ENCODE peak calls at places on chromosomes 7 and 10, in six cellular contexts. J is IMR-90, O is trophoblast cell, P is mesenchymal stem cell, Q is H1, G is neuronal stem cell. A is an unnamed sample.

GRCh38 chr10:126191192-126191591 is 197.1 kb downstream of the ADAM12 start:
- DNase-seq in Q (no peak), J (no peak), G (no peak), P (no peak), O (no peak), A (no peak)

GRCh38 chr10:77287647-77288120 is 349.9 kb downstream of the KCNMA1 start:
- DNase-seq in G (no peak), P (peak), O (no peak), Q (no peak), J (no peak), A (no peak)

GRCh38 chr7:35570926-35571325 is 124.0 kb downstream of the HERPUD2 start:
- DNase-seq in Q (no peak), G (no peak), O (no peak), P (no peak), J (no peak), A (no peak)

GRCh38 chr10:25393621-25394020 is 218.8 kb downstream of the GPR158 start:
- DNase-seq in Q (no peak), P (no peak), O (peak), J (no peak), G (no peak), A (no peak)

GRCh38 chr7:134420509-134421125 is 38.3 kb downstream of the AKR1B1 start:
- DNase-seq in P (peak), O (peak), Q (no peak), G (peak), J (peak), A (peak)

GRCh38 chr10:29598861-29599311 is 35.9 kb downstream of the SVIL start:
- DNase-seq in O (no peak), P (peak), G (no peak), Q (no peak), J (peak), A (no peak)

GRCh38 chr7:27693794-27694193 is 31.1 kb upstream of the HIBADH start:
- DNase-seq in P (peak), O (no peak), G (no peak), Q (no peak), J (peak), A (no peak)

GRCh38 chr7:7761974-7762769 is 43.8 kb upstream of the RPA3 start:
- DNase-seq in J (peak), O (no peak), P (peak), G (no peak), Q (no peak), A (no peak)

GRCh38 chr7:156156734-156157408 is 344.6 kb upstream of the SHH start:
- DNase-seq in G (peak), O (peak), Q (peak), P (no peak), J (no peak), A (peak)

GRCh38 chr10:123459371-123460224 is 206.6 kb upstream of the GPR26 start:
- DNase-seq in Q (peak), P (no peak), G (no peak), O (no peak), J (no peak), A (peak)

GRCh38 chr10:78224602-78225001 is 190.9 kb downstream of the RPS24 start:
- DNase-seq in G (no peak), J (peak), P (no peak), O (no peak), Q (no peak), A (no peak)

GRCh38 chr7:157411580-157411979 is 74.8 kb downstream of the DNAJB6 start:
- DNase-seq in J (no peak), Q (no peak), O (peak), G (no peak), P (no peak), A (peak)

GRCh38 chr7:93442478-93443224 is 131.9 kb downstream of the CALCR start:
- DNase-seq in J (peak), O (peak), Q (peak), P (peak), G (peak), A (peak)

GRCh38 chr7:25595931-25596330 is 367.6 kb upstream of the NPVF start:
- DNase-seq in Q (no peak), J (no peak), P (no peak), O (no peak), G (no peak), A (no peak)

GRCh38 chr7:47225387-47226170 is 356.3 kb downstream of the TNS3 start:
- DNase-seq in O (no peak), J (no peak), P (peak), G (no peak), Q (no peak), A (no peak)

GRCh38 chr10:29127037-29127436 is 161.8 kb upstream of the LYZL1 start:
- DNase-seq in G (no peak), Q (no peak), J (no peak), O (no peak), P (no peak), A (no peak)

GRCh38 chr10:63464402-63465292 is 1.1 kb downstream of the JMJD1C start:
- DNase-seq in P (no peak), J (peak), O (peak), Q (no peak), G (no peak), A (no peak)

GRCh38 chr10:51389415-51390342 is 309.7 kb downstream of the CSTF2T start:
- DNase-seq in P (peak), G (peak), O (peak), J (peak), Q (peak), A (peak)

GRCh38 chr7:70114854-70115253 is 516.6 kb downstream of the AUTS2 start:
- DNase-seq in J (no peak), Q (no peak), O (no peak), G (no peak), P (no peak), A (no peak)

GRCh38 chr10:43299579-43299978 is 32.7 kb upstream of the RASGEF1A start:
- DNase-seq in Q (no peak), O (no peak), J (no peak), G (no peak), P (no peak), A (no peak)

GRCh38 chr10:128180843-128181242 is 54.6 kb upstream of the MKI67 start:
- DNase-seq in Q (no peak), P (no peak), G (no peak), O (no peak), J (no peak), A (no peak)

GRCh38 chr10:5945561-5946418 is 31.6 kb downstream of the IL15RA start:
- DNase-seq in J (peak), G (no peak), O (no peak), Q (no peak), P (peak), A (no peak)

GRCh38 chr10:124624006-124624405 is 120.2 kb downstream of the FAM53B start:
- DNase-seq in Q (no peak), O (no peak), G (no peak), P (no peak), J (no peak), A (no peak)
- H4K91ac ChIP-seq in Q (no peak), O (no peak), G (no peak), P (no peak), J (no peak), A (no peak)

GRCh38 chr7:123994449-123994848 is 38.4 kb downstream of the TMEM229A start:
- DNase-seq in P (no peak), G (no peak), Q (no peak), J (no peak), O (no peak), A (no peak)

GRCh38 chr7:123987445-123987844 is 45.4 kb downstream of the TMEM229A start:
- DNase-seq in O (peak), Q (no peak), G (no peak), P (no peak), J (no peak), A (no peak)

GRCh38 chr7:123995617-123996326 is 37.1 kb downstream of the TMEM229A start:
- DNase-seq in O (no peak), J (no peak), G (no peak), Q (no peak), P (peak), A (no peak)

GRCh38 chr7:123996327-123996625 is 36.6 kb downstream of the TMEM229A start:
- DNase-seq in J (no peak), Q (no peak), P (no peak), O (no peak), G (no peak), A (no peak)

GRCh38 chr7:123992913-123993518 is 39.9 kb downstream of the TMEM229A start:
- DNase-seq in G (no peak), O (no peak), J (no peak), P (no peak), Q (no peak), A (no peak)
- H2BK120ac ChIP-seq in G (no peak), O (no peak), J (no peak), P (no peak), Q (no peak), A (no peak)

GRCh38 chr7:149022961-149023360 is 5.3 kb downstream of the PDIA4 start:
- DNase-seq in G (no peak), P (no peak), O (no peak), J (no peak), Q (no peak), A (no peak)
- H4K91ac ChIP-seq in G (no peak), P (no peak), O (no peak), J (no peak), Q (peak), A (no peak)

GRCh38 chr7:24573554-24574338 is 494 bp downstream of the PALS2 start:
- DNase-seq in Q (no peak), G (peak), J (peak), O (peak), P (peak), A (peak)
- H2BK120ac ChIP-seq in Q (no peak), G (no peak), J (peak), O (peak), P (peak), A (no peak)

GRCh38 chr7:98251251-98251843 is 685 bp downstream of the TECPR1 start:
- DNase-seq in P (no peak), O (no peak), G (no peak), J (no peak), Q (no peak), A (no peak)
- H4K91ac ChIP-seq in P (no peak), O (no peak), G (no peak), J (no peak), Q (no peak), A (no peak)

GRCh38 chr7:112669306-112669705 is 120.9 kb downstream of the TMEM168 start:
- DNase-seq in Q (no peak), O (no peak), G (no peak), J (no peak), P (no peak), A (no peak)
- H2BK120ac ChIP-seq in Q (no peak), O (no peak), G (no peak), J (no peak), P (no peak), A (no peak)

GRCh38 chr7:132296820-132297219 is 279.4 kb downstream of the PLXNA4 start:
- DNase-seq in J (no peak), P (no peak), Q (no peak), O (no peak), G (no peak), A (no peak)
- H4K91ac ChIP-seq in J (no peak), P (peak), Q (no peak), O (no peak), G (no peak), A (no peak)